ENCODE peak calls at places on chromosomes 7 and 10, in six cellular contexts. One of them, this sample, is unnamed.

GRCh38 chr10:132375116-132375794 is 21.7 kb upstream of the PWWP2B start:
- DNase-seq in CD8-positive, alpha-beta memory T cell: no peak
- DNase-seq in NCI-H69: peak; percentile 9
- DNase-seq in hepatocyte: no peak
- DNase-seq in natural killer cell treated with Interleukin-12 subunit alpha and Interleukin-12 subunit beta and Interleukin-15 and Interleukin-18, amount 100 ng/mL, for 72 hours: peak; percentile 44
- DNase-seq in GM10248: no peak
- DNase-seq in this sample: peak; percentile 83

GRCh38 chr10:27542812-27543211 is 38.7 kb downstream of the RAB18 start:
- DNase-seq in CD8-positive, alpha-beta memory T cell: no peak
- DNase-seq in NCI-H69: no peak
- DNase-seq in hepatocyte: peak; percentile 22
- DNase-seq in natural killer cell treated with Interleukin-12 subunit alpha and Interleukin-12 subunit beta and Interleukin-15 and Interleukin-18, amount 100 ng/mL, for 72 hours: no peak
- DNase-seq in GM10248: no peak
- DNase-seq in this sample: no peak

GRCh38 chr7:139683137-139683871 is 94.5 kb downstream of the HIPK2 start:
- DNase-seq in CD8-positive, alpha-beta memory T cell: no peak
- DNase-seq in NCI-H69: no peak
- DNase-seq in hepatocyte: no peak
- DNase-seq in natural killer cell treated with Interleukin-12 subunit alpha and Interleukin-12 subunit beta and Interleukin-15 and Interleukin-18, amount 100 ng/mL, for 72 hours: no peak
- DNase-seq in GM10248: no peak
- DNase-seq in this sample: no peak

GRCh38 chr7:26534649-26535482 is 243.2 kb downstream of the SNX10 start:
- DNase-seq in CD8-positive, alpha-beta memory T cell: no peak
- DNase-seq in NCI-H69: peak; percentile 99
- DNase-seq in hepatocyte: no peak
- DNase-seq in natural killer cell treated with Interleukin-12 subunit alpha and Interleukin-12 subunit beta and Interleukin-15 and Interleukin-18, amount 100 ng/mL, for 72 hours: no peak
- DNase-seq in GM10248: no peak
- DNase-seq in this sample: no peak

GRCh38 chr7:135121868-135122267 is 26.0 kb upstream of the TMEM140 start:
- DNase-seq in CD8-positive, alpha-beta memory T cell: no peak
- DNase-seq in NCI-H69: no peak
- DNase-seq in hepatocyte: no peak
- DNase-seq in natural killer cell treated with Interleukin-12 subunit alpha and Interleukin-12 subunit beta and Interleukin-15 and Interleukin-18, amount 100 ng/mL, for 72 hours: no peak
- DNase-seq in GM10248: no peak
- DNase-seq in this sample: no peak

GRCh38 chr10:73628405-73628804 is 12.9 kb downstream of the MYOZ1 start:
- DNase-seq in CD8-positive, alpha-beta memory T cell: no peak
- DNase-seq in NCI-H69: no peak
- DNase-seq in hepatocyte: no peak
- DNase-seq in natural killer cell treated with Interleukin-12 subunit alpha and Interleukin-12 subunit beta and Interleukin-15 and Interleukin-18, amount 100 ng/mL, for 72 hours: no peak
- DNase-seq in GM10248: no peak
- DNase-seq in this sample: no peak

GRCh38 chr7:28389504-28390385 is 22.6 kb upstream of the CREB5 start:
- DNase-seq in CD8-positive, alpha-beta memory T cell: peak; percentile 45
- DNase-seq in NCI-H69: peak; percentile 85
- DNase-seq in hepatocyte: peak; percentile 86
- DNase-seq in natural killer cell treated with Interleukin-12 subunit alpha and Interleukin-12 subunit beta and Interleukin-15 and Interleukin-18, amount 100 ng/mL, for 72 hours: no peak
- DNase-seq in GM10248: peak; percentile 22
- DNase-seq in this sample: no peak

GRCh38 chr10:121310151-121310711 is 288.0 kb downstream of the FGFR2 start:
- DNase-seq in CD8-positive, alpha-beta memory T cell: no peak
- DNase-seq in NCI-H69: peak; percentile 95
- DNase-seq in hepatocyte: no peak
- DNase-seq in natural killer cell treated with Interleukin-12 subunit alpha and Interleukin-12 subunit beta and Interleukin-15 and Interleukin-18, amount 100 ng/mL, for 72 hours: no peak
- DNase-seq in GM10248: no peak
- DNase-seq in this sample: no peak

GRCh38 chr7:140230517-140230861 is 53.7 kb upstream of the KDM7A start:
- DNase-seq in CD8-positive, alpha-beta memory T cell: peak; percentile 85
- DNase-seq in NCI-H69: peak; percentile 67
- DNase-seq in hepatocyte: peak; percentile 37
- DNase-seq in natural killer cell treated with Interleukin-12 subunit alpha and Interleukin-12 subunit beta and Interleukin-15 and Interleukin-18, amount 100 ng/mL, for 72 hours: peak; percentile 86
- DNase-seq in GM10248: peak; percentile 50
- DNase-seq in this sample: peak; percentile 78

GRCh38 chr7:157004050-157004838 is 6.2 kb downstream of the MNX1 start:
- DNase-seq in CD8-positive, alpha-beta memory T cell: no peak
- DNase-seq in NCI-H69: no peak
- DNase-seq in hepatocyte: no peak
- DNase-seq in natural killer cell treated with Interleukin-12 subunit alpha and Interleukin-12 subunit beta and Interleukin-15 and Interleukin-18, amount 100 ng/mL, for 72 hours: no peak
- DNase-seq in GM10248: no peak
- DNase-seq in this sample: peak; percentile 54

GRCh38 chr10:112363696-112364688 is 9.9 kb upstream of the ACSL5 start:
- DNase-seq in CD8-positive, alpha-beta memory T cell: no peak
- DNase-seq in NCI-H69: no peak
- DNase-seq in hepatocyte: no peak
- DNase-seq in natural killer cell treated with Interleukin-12 subunit alpha and Interleukin-12 subunit beta and Interleukin-15 and Interleukin-18, amount 100 ng/mL, for 72 hours: no peak
- DNase-seq in GM10248: no peak
- DNase-seq in this sample: no peak

GRCh38 chr7:42407828-42408227 is 170.8 kb upstream of the GLI3 start:
- DNase-seq in CD8-positive, alpha-beta memory T cell: no peak
- DNase-seq in NCI-H69: no peak
- DNase-seq in hepatocyte: no peak
- DNase-seq in natural killer cell treated with Interleukin-12 subunit alpha and Interleukin-12 subunit beta and Interleukin-15 and Interleukin-18, amount 100 ng/mL, for 72 hours: no peak
- DNase-seq in GM10248: no peak
- DNase-seq in this sample: no peak

GRCh38 chr7:15891151-15891842 is 204.8 kb upstream of the MEOX2 start:
- DNase-seq in CD8-positive, alpha-beta memory T cell: no peak
- DNase-seq in NCI-H69: no peak
- DNase-seq in hepatocyte: no peak
- DNase-seq in natural killer cell treated with Interleukin-12 subunit alpha and Interleukin-12 subunit beta and Interleukin-15 and Interleukin-18, amount 100 ng/mL, for 72 hours: no peak
- DNase-seq in GM10248: no peak
- DNase-seq in this sample: no peak

GRCh38 chr10:103553743-103554487 is 60.4 kb downstream of the NEURL1 start:
- DNase-seq in CD8-positive, alpha-beta memory T cell: no peak
- DNase-seq in NCI-H69: no peak
- DNase-seq in hepatocyte: no peak
- DNase-seq in natural killer cell treated with Interleukin-12 subunit alpha and Interleukin-12 subunit beta and Interleukin-15 and Interleukin-18, amount 100 ng/mL, for 72 hours: no peak
- DNase-seq in GM10248: no peak
- DNase-seq in this sample: no peak

GRCh38 chr10:77582710-77583115 is 54.9 kb downstream of the KCNMA1 start:
- DNase-seq in CD8-positive, alpha-beta memory T cell: no peak
- DNase-seq in NCI-H69: no peak
- DNase-seq in hepatocyte: peak; percentile 53
- DNase-seq in natural killer cell treated with Interleukin-12 subunit alpha and Interleukin-12 subunit beta and Interleukin-15 and Interleukin-18, amount 100 ng/mL, for 72 hours: peak; percentile 40
- DNase-seq in GM10248: no peak
- DNase-seq in this sample: peak; percentile 72

GRCh38 chr7:2650451-2650850 is 18.7 kb downstream of the TTYH3 start:
- DNase-seq in CD8-positive, alpha-beta memory T cell: no peak
- DNase-seq in NCI-H69: no peak
- DNase-seq in hepatocyte: no peak
- DNase-seq in natural killer cell treated with Interleukin-12 subunit alpha and Interleukin-12 subunit beta and Interleukin-15 and Interleukin-18, amount 100 ng/mL, for 72 hours: no peak
- DNase-seq in GM10248: no peak
- DNase-seq in this sample: no peak

GRCh38 chr7:15851201-15851600 is 164.7 kb upstream of the MEOX2 start:
- DNase-seq in CD8-positive, alpha-beta memory T cell: no peak
- DNase-seq in NCI-H69: no peak
- DNase-seq in hepatocyte: no peak
- DNase-seq in natural killer cell treated with Interleukin-12 subunit alpha and Interleukin-12 subunit beta and Interleukin-15 and Interleukin-18, amount 100 ng/mL, for 72 hours: no peak
- DNase-seq in GM10248: no peak
- DNase-seq in this sample: no peak

GRCh38 chr10:97948822-97949221 is 81.6 kb downstream of the CRTAC1 start:
- DNase-seq in CD8-positive, alpha-beta memory T cell: no peak
- DNase-seq in NCI-H69: no peak
- DNase-seq in hepatocyte: no peak
- DNase-seq in natural killer cell treated with Interleukin-12 subunit alpha and Interleukin-12 subunit beta and Interleukin-15 and Interleukin-18, amount 100 ng/mL, for 72 hours: no peak
- DNase-seq in GM10248: no peak
- DNase-seq in this sample: no peak

GRCh38 chr7:157675427-157675930 is 338.7 kb downstream of the DNAJB6 start:
- DNase-seq in CD8-positive, alpha-beta memory T cell: no peak
- DNase-seq in NCI-H69: no peak
- DNase-seq in hepatocyte: no peak
- DNase-seq in natural killer cell treated with Interleukin-12 subunit alpha and Interleukin-12 subunit beta and Interleukin-15 and Interleukin-18, amount 100 ng/mL, for 72 hours: peak; percentile 60
- DNase-seq in GM10248: no peak
- DNase-seq in this sample: peak; percentile 58

GRCh38 chr7:134565643-134566136 is 16.8 kb downstream of the AKR1B15 start:
- DNase-seq in CD8-positive, alpha-beta memory T cell: no peak
- DNase-seq in NCI-H69: no peak
- DNase-seq in hepatocyte: peak; percentile 13
- DNase-seq in natural killer cell treated with Interleukin-12 subunit alpha and Interleukin-12 subunit beta and Interleukin-15 and Interleukin-18, amount 100 ng/mL, for 72 hours: no peak
- DNase-seq in GM10248: no peak
- DNase-seq in this sample: no peak

GRCh38 chr7:77328669-77329068 is 87.5 kb downstream of the GSAP start:
- DNase-seq in CD8-positive, alpha-beta memory T cell: no peak
- DNase-seq in NCI-H69: no peak
- DNase-seq in hepatocyte: no peak
- DNase-seq in natural killer cell treated with Interleukin-12 subunit alpha and Interleukin-12 subunit beta and Interleukin-15 and Interleukin-18, amount 100 ng/mL, for 72 hours: no peak
- DNase-seq in GM10248: no peak
- DNase-seq in this sample: no peak

GRCh38 chr10:8055420-8056349 is 1.2 kb downstream of the GATA3 start:
- DNase-seq in CD8-positive, alpha-beta memory T cell: peak; percentile 54
- DNase-seq in NCI-H69: no peak
- DNase-seq in hepatocyte: peak; percentile 16
- DNase-seq in natural killer cell treated with Interleukin-12 subunit alpha and Interleukin-12 subunit beta and Interleukin-15 and Interleukin-18, amount 100 ng/mL, for 72 hours: peak; percentile 77
- DNase-seq in GM10248: no peak
- DNase-seq in this sample: no peak

GRCh38 chr7:112596260-112596659 is 115.5 kb downstream of the LSMEM1 start:
- DNase-seq in CD8-positive, alpha-beta memory T cell: no peak
- DNase-seq in NCI-H69: no peak
- DNase-seq in hepatocyte: no peak
- DNase-seq in natural killer cell treated with Interleukin-12 subunit alpha and Interleukin-12 subunit beta and Interleukin-15 and Interleukin-18, amount 100 ng/mL, for 72 hours: no peak
- DNase-seq in GM10248: no peak
- DNase-seq in this sample: no peak

GRCh38 chr10:56123247-56123646 is 237.8 kb downstream of the ZWINT start:
- DNase-seq in CD8-positive, alpha-beta memory T cell: no peak
- DNase-seq in NCI-H69: no peak
- DNase-seq in hepatocyte: no peak
- DNase-seq in natural killer cell treated with Interleukin-12 subunit alpha and Interleukin-12 subunit beta and Interleukin-15 and Interleukin-18, amount 100 ng/mL, for 72 hours: no peak
- DNase-seq in GM10248: no peak
- DNase-seq in this sample: no peak

GRCh38 chr10:79226391-79227245 is 120.7 kb upstream of the PPIF start:
- DNase-seq in CD8-positive, alpha-beta memory T cell: no peak
- DNase-seq in NCI-H69: no peak
- DNase-seq in hepatocyte: no peak
- DNase-seq in natural killer cell treated with Interleukin-12 subunit alpha and Interleukin-12 subunit beta and Interleukin-15 and Interleukin-18, amount 100 ng/mL, for 72 hours: no peak
- DNase-seq in GM10248: no peak
- DNase-seq in this sample: no peak

GRCh38 chr7:135616136-135616535 is 46.2 kb upstream of the STMP1 start:
- DNase-seq in CD8-positive, alpha-beta memory T cell: no peak
- DNase-seq in NCI-H69: no peak
- DNase-seq in hepatocyte: no peak
- DNase-seq in natural killer cell treated with Interleukin-12 subunit alpha and Interleukin-12 subunit beta and Interleukin-15 and Interleukin-18, amount 100 ng/mL, for 72 hours: no peak
- DNase-seq in GM10248: no peak
- DNase-seq in this sample: no peak

GRCh38 chr7:1137517-1138167 is 22.4 kb downstream of the ZFAND2A start:
- DNase-seq in CD8-positive, alpha-beta memory T cell: no peak
- DNase-seq in NCI-H69: no peak
- DNase-seq in hepatocyte: no peak
- DNase-seq in natural killer cell treated with Interleukin-12 subunit alpha and Interleukin-12 subunit beta and Interleukin-15 and Interleukin-18, amount 100 ng/mL, for 72 hours: no peak
- DNase-seq in GM10248: no peak
- DNase-seq in this sample: no peak

GRCh38 chr7:114086906-114087651 is 168.3 kb upstream of the PPP1R3A start:
- DNase-seq in CD8-positive, alpha-beta memory T cell: no peak
- DNase-seq in NCI-H69: peak; percentile 90
- DNase-seq in hepatocyte: peak; percentile 39
- DNase-seq in natural killer cell treated with Interleukin-12 subunit alpha and Interleukin-12 subunit beta and Interleukin-15 and Interleukin-18, amount 100 ng/mL, for 72 hours: no peak
- DNase-seq in GM10248: peak; percentile 21
- DNase-seq in this sample: peak; percentile 66

GRCh38 chr7:100829150-100829716 is 1.9 kb upstream of the EPHB4 start:
- DNase-seq in CD8-positive, alpha-beta memory T cell: no peak
- DNase-seq in NCI-H69: no peak
- DNase-seq in hepatocyte: no peak
- DNase-seq in natural killer cell treated with Interleukin-12 subunit alpha and Interleukin-12 subunit beta and Interleukin-15 and Interleukin-18, amount 100 ng/mL, for 72 hours: no peak
- DNase-seq in GM10248: no peak
- DNase-seq in this sample: peak; percentile 70

GRCh38 chr10:2225609-2226008 is 488.3 kb upstream of the ADARB2 start:
- DNase-seq in CD8-positive, alpha-beta memory T cell: no peak
- DNase-seq in NCI-H69: no peak
- DNase-seq in hepatocyte: no peak
- DNase-seq in natural killer cell treated with Interleukin-12 subunit alpha and Interleukin-12 subunit beta and Interleukin-15 and Interleukin-18, amount 100 ng/mL, for 72 hours: no peak
- DNase-seq in GM10248: no peak
- DNase-seq in this sample: no peak

GRCh38 chr10:1454428-1454827 is 282.9 kb downstream of the ADARB2 start:
- DNase-seq in CD8-positive, alpha-beta memory T cell: no peak
- DNase-seq in NCI-H69: no peak
- DNase-seq in hepatocyte: no peak
- DNase-seq in natural killer cell treated with Interleukin-12 subunit alpha and Interleukin-12 subunit beta and Interleukin-15 and Interleukin-18, amount 100 ng/mL, for 72 hours: no peak
- DNase-seq in GM10248: no peak
- DNase-seq in this sample: no peak

GRCh38 chr7:152643979-152644559 is 31.9 kb downstream of the XRCC2 start:
- DNase-seq in CD8-positive, alpha-beta memory T cell: no peak
- DNase-seq in NCI-H69: no peak
- DNase-seq in hepatocyte: no peak
- DNase-seq in natural killer cell treated with Interleukin-12 subunit alpha and Interleukin-12 subunit beta and Interleukin-15 and Interleukin-18, amount 100 ng/mL, for 72 hours: no peak
- DNase-seq in GM10248: no peak
- DNase-seq in this sample: no peak

GRCh38 chr7:41911792-41912191 is 208.9 kb upstream of the INHBA start:
- DNase-seq in CD8-positive, alpha-beta memory T cell: no peak
- DNase-seq in NCI-H69: no peak
- DNase-seq in hepatocyte: no peak
- DNase-seq in natural killer cell treated with Interleukin-12 subunit alpha and Interleukin-12 subunit beta and Interleukin-15 and Interleukin-18, amount 100 ng/mL, for 72 hours: no peak
- DNase-seq in GM10248: no peak
- DNase-seq in this sample: no peak

This sample was measured in upper lobe of right lung.